ENCODE peak calls at places on chromosomes 16 and 17, in five cellular contexts. One of them, this sample, is unnamed.

GRCh38 chr17:65463242-65463641 is 98.2 kb downstream of the AXIN2 start:
- DNase-seq in CD14-positive monocyte: no peak
- DNase-seq in NCI-H2081: no peak
- DNase-seq in HepG2: no peak
- DNase-seq in hypothalamus: no peak
- DNase-seq in this sample: no peak

GRCh38 chr16:19119564-19119963 is 5.8 kb downstream of the ITPRIPL2 start:
- DNase-seq in hypothalamus: no peak
- DNase-seq in CD14-positive monocyte: no peak
- DNase-seq in NCI-H2081: no peak
- DNase-seq in HepG2: no peak
- DNase-seq in this sample: no peak

GRCh38 chr17:29393451-29393850 is 3.3 kb downstream of the TAOK1 start:
- DNase-seq in CD14-positive monocyte: no peak
- DNase-seq in HepG2: no peak
- DNase-seq in NCI-H2081: no peak
- DNase-seq in hypothalamus: no peak
- DNase-seq in this sample: no peak

GRCh38 chr16:11232852-11233726 is 22.9 kb downstream of the SOCS1 start:
- DNase-seq in NCI-H2081: no peak
- DNase-seq in hypothalamus: no peak
- DNase-seq in CD14-positive monocyte: no peak
- DNase-seq in HepG2: no peak
- DNase-seq in this sample: peak

GRCh38 chr17:17479209-17479608 is 2.4 kb downstream of the MED9 start:
- DNase-seq in HepG2: peak
- DNase-seq in NCI-H2081: no peak
- DNase-seq in hypothalamus: no peak
- DNase-seq in CD14-positive monocyte: no peak
- DNase-seq in this sample: no peak

GRCh38 chr17:81129289-81129688 is 36.0 kb upstream of the PVALEF start:
- DNase-seq in CD14-positive monocyte: no peak
- DNase-seq in HepG2: no peak
- DNase-seq in hypothalamus: peak
- DNase-seq in NCI-H2081: no peak
- DNase-seq in this sample: no peak

GRCh38 chr16:3645504-3646347 is 8.8 kb upstream of the DNASE1 start:
- DNase-seq in NCI-H2081: no peak
- DNase-seq in CD14-positive monocyte: no peak
- DNase-seq in HepG2: no peak
- DNase-seq in hypothalamus: no peak
- DNase-seq in this sample: no peak

GRCh38 chr16:71956500-71956899 is 43.7 kb downstream of the PKD1L3 start:
- DNase-seq in CD14-positive monocyte: no peak
- DNase-seq in hypothalamus: no peak
- DNase-seq in HepG2: no peak
- DNase-seq in NCI-H2081: no peak
- DNase-seq in this sample: no peak

GRCh38 chr17:28973414-28973813 is 22.1 kb upstream of the PHF12 start:
- DNase-seq in NCI-H2081: no peak
- DNase-seq in hypothalamus: peak
- DNase-seq in CD14-positive monocyte: no peak
- DNase-seq in HepG2: no peak
- DNase-seq in this sample: no peak

GRCh38 chr17:62911106-62911505 is 54.9 kb upstream of the TANC2 start:
- DNase-seq in hypothalamus: no peak
- DNase-seq in NCI-H2081: no peak
- DNase-seq in HepG2: no peak
- DNase-seq in CD14-positive monocyte: no peak
- DNase-seq in this sample: no peak

GRCh38 chr16:11797166-11797956 is at the start of gene ZC3H7A:
- DNase-seq in hypothalamus: peak
- DNase-seq in HepG2: peak
- DNase-seq in NCI-H2081: peak
- DNase-seq in CD14-positive monocyte: peak
- DNase-seq in this sample: peak

GRCh38 chr17:28684963-28685362 is 23.0 kb downstream of the SUPT6H start:
- DNase-seq in HepG2: peak
- DNase-seq in hypothalamus: peak
- DNase-seq in CD14-positive monocyte: no peak
- DNase-seq in NCI-H2081: no peak
- DNase-seq in this sample: peak

GRCh38 chr17:61926831-61927210 is 961 bp downstream of the INTS2 start:
- DNase-seq in CD14-positive monocyte: no peak
- DNase-seq in hypothalamus: no peak
- DNase-seq in NCI-H2081: no peak
- DNase-seq in HepG2: no peak
- DNase-seq in this sample: no peak

GRCh38 chr16:67030221-67030962 is 1.4 kb downstream of the CBFB start:
- DNase-seq in HepG2: no peak
- DNase-seq in CD14-positive monocyte: no peak
- DNase-seq in NCI-H2081: no peak
- DNase-seq in hypothalamus: no peak
- DNase-seq in this sample: no peak

GRCh38 chr16:11085025-11085485 is 140.7 kb downstream of the CLEC16A start:
- DNase-seq in HepG2: no peak
- DNase-seq in hypothalamus: no peak
- DNase-seq in NCI-H2081: no peak
- DNase-seq in CD14-positive monocyte: no peak
- DNase-seq in this sample: peak

GRCh38 chr17:78358538-78359215 is 1.2 kb downstream of the SOCS3 start:
- DNase-seq in hypothalamus: no peak
- DNase-seq in NCI-H2081: no peak
- DNase-seq in CD14-positive monocyte: no peak
- DNase-seq in HepG2: no peak
- DNase-seq in this sample: no peak

GRCh38 chr16:13013043-13013442 is 111.6 kb downstream of the SHISA9 start:
- DNase-seq in CD14-positive monocyte: no peak
- DNase-seq in NCI-H2081: no peak
- DNase-seq in hypothalamus: no peak
- DNase-seq in HepG2: no peak
- DNase-seq in this sample: no peak

GRCh38 chr16:57089406-57089805 is 3.0 kb upstream of the CPNE2 start:
- DNase-seq in HepG2: no peak
- DNase-seq in CD14-positive monocyte: no peak
- DNase-seq in hypothalamus: no peak
- DNase-seq in NCI-H2081: no peak
- DNase-seq in this sample: no peak

GRCh38 chr16:2150418-2151187 is 2.2 kb downstream of the RAB26 start:
- DNase-seq in hypothalamus: no peak
- DNase-seq in HepG2: peak
- DNase-seq in CD14-positive monocyte: no peak
- DNase-seq in NCI-H2081: peak
- DNase-seq in this sample: peak

This sample was measured in cerebellum.